ENCODE peak calls at places on chromosomes 4 and X, in seven cellular contexts. One of them, this sample, is unnamed.
A peak's percentile ranks its signal among the peaks of the same experiment; 100 is the strongest.

GRCh38 chr4:2793920-2794706 is 1.2 kb downstream of the SH3BP2 start:
- DNase-seq in endothelial cell: peak; percentile 11
- DNase-seq in pancreas: peak; percentile 87
- DNase-seq in left ventricle myocardium inferior: peak; percentile 51
- DNase-seq in GM10248: no peak
- DNase-seq in OCI-LY7: no peak
- DNase-seq in GM13977: no peak
- DNase-seq in this sample: no peak

GRCh38 chr4:112038861-112039260 is 106.4 kb upstream of the FAM241A start:
- DNase-seq in endothelial cell: no peak
- DNase-seq in OCI-LY7: no peak
- DNase-seq in GM10248: no peak
- DNase-seq in pancreas: no peak
- DNase-seq in GM13977: no peak
- DNase-seq in left ventricle myocardium inferior: no peak
- DNase-seq in this sample: no peak

GRCh38 chr4:2340272-2341061 is 78.0 kb downstream of the ZFYVE28 start:
- DNase-seq in pancreas: no peak
- DNase-seq in endothelial cell: peak; percentile 3
- DNase-seq in OCI-LY7: no peak
- DNase-seq in left ventricle myocardium inferior: no peak
- DNase-seq in GM10248: no peak
- DNase-seq in GM13977: no peak
- DNase-seq in this sample: no peak

GRCh38 chrX:143669395-143669794 is 33.5 kb upstream of the SLITRK4 start:
- DNase-seq in OCI-LY7: no peak
- DNase-seq in left ventricle myocardium inferior: no peak
- DNase-seq in GM13977: no peak
- DNase-seq in pancreas: no peak
- DNase-seq in GM10248: no peak
- DNase-seq in endothelial cell: no peak
- DNase-seq in this sample: no peak

GRCh38 chrX:17024896-17025295 is 78.4 kb downstream of the REPS2 start:
- DNase-seq in GM10248: no peak
- DNase-seq in OCI-LY7: peak; percentile 52
- DNase-seq in left ventricle myocardium inferior: no peak
- DNase-seq in GM13977: no peak
- DNase-seq in pancreas: no peak
- DNase-seq in endothelial cell: no peak
- DNase-seq in this sample: no peak

GRCh38 chr4:131258361-131258760 is 1890.7 kb upstream of the PCDH10 start:
- DNase-seq in GM10248: no peak
- DNase-seq in OCI-LY7: no peak
- DNase-seq in left ventricle myocardium inferior: no peak
- DNase-seq in GM13977: no peak
- DNase-seq in endothelial cell: no peak
- DNase-seq in pancreas: no peak
- DNase-seq in this sample: no peak

GRCh38 chr4:121377065-121377464 is 3.8 kb downstream of the QRFPR start:
- DNase-seq in OCI-LY7: no peak
- DNase-seq in GM13977: no peak
- DNase-seq in left ventricle myocardium inferior: no peak
- DNase-seq in pancreas: no peak
- DNase-seq in endothelial cell: no peak
- DNase-seq in GM10248: no peak
- DNase-seq in this sample: no peak

GRCh38 chr4:10866691-10867090 is 182.1 kb upstream of the CLNK start:
- DNase-seq in OCI-LY7: no peak
- DNase-seq in GM13977: no peak
- DNase-seq in GM10248: no peak
- DNase-seq in pancreas: no peak
- DNase-seq in endothelial cell: no peak
- DNase-seq in left ventricle myocardium inferior: no peak
- DNase-seq in this sample: no peak

GRCh38 chrX:9539611-9540387 is 74.9 kb downstream of the TBL1X start:
- DNase-seq in endothelial cell: no peak
- DNase-seq in left ventricle myocardium inferior: no peak
- DNase-seq in GM10248: no peak
- DNase-seq in OCI-LY7: no peak
- DNase-seq in pancreas: no peak
- DNase-seq in GM13977: no peak
- DNase-seq in this sample: no peak

GRCh38 chr4:123843137-123843536 is 446.5 kb downstream of the SPRY1 start:
- DNase-seq in left ventricle myocardium inferior: no peak
- DNase-seq in pancreas: no peak
- DNase-seq in OCI-LY7: no peak
- DNase-seq in endothelial cell: no peak
- DNase-seq in GM13977: no peak
- DNase-seq in GM10248: no peak
- DNase-seq in this sample: no peak

GRCh38 chrX:50068293-50068568 is 132.6 kb downstream of the AKAP4 start:
- DNase-seq in GM10248: no peak
- DNase-seq in pancreas: no peak
- DNase-seq in GM13977: no peak
- DNase-seq in left ventricle myocardium inferior: no peak
- DNase-seq in OCI-LY7: no peak
- DNase-seq in endothelial cell: no peak
- DNase-seq in this sample: no peak

GRCh38 chr4:1543976-1544375 is 137.7 kb upstream of the NKX1-1 start:
- DNase-seq in endothelial cell: no peak
- DNase-seq in pancreas: peak; percentile 24
- DNase-seq in GM13977: no peak
- DNase-seq in GM10248: no peak
- DNase-seq in OCI-LY7: no peak
- DNase-seq in left ventricle myocardium inferior: no peak
- DNase-seq in this sample: no peak

GRCh38 chrX:66023726-66024467 is 16.0 kb downstream of the VSIG4 start:
- DNase-seq in pancreas: no peak
- DNase-seq in GM10248: no peak
- DNase-seq in OCI-LY7: no peak
- DNase-seq in endothelial cell: no peak
- DNase-seq in GM13977: no peak
- DNase-seq in left ventricle myocardium inferior: no peak
- DNase-seq in this sample: no peak

GRCh38 chrX:66021758-66022741 is 17.8 kb downstream of the VSIG4 start:
- DNase-seq in left ventricle myocardium inferior: no peak
- DNase-seq in pancreas: peak; percentile 21
- DNase-seq in GM10248: no peak
- DNase-seq in GM13977: no peak
- DNase-seq in OCI-LY7: no peak
- DNase-seq in endothelial cell: no peak
- DNase-seq in this sample: no peak

GRCh38 chrX:66024570-66024969 is 15.3 kb downstream of the VSIG4 start:
- DNase-seq in GM13977: no peak
- DNase-seq in GM10248: no peak
- DNase-seq in OCI-LY7: no peak
- DNase-seq in left ventricle myocardium inferior: no peak
- DNase-seq in endothelial cell: no peak
- DNase-seq in pancreas: no peak
- DNase-seq in this sample: no peak

GRCh38 chrX:66021407-66021757 is 18.5 kb downstream of the VSIG4 start:
- DNase-seq in GM13977: no peak
- DNase-seq in endothelial cell: no peak
- DNase-seq in left ventricle myocardium inferior: no peak
- DNase-seq in GM10248: no peak
- DNase-seq in pancreas: no peak
- DNase-seq in OCI-LY7: no peak
- DNase-seq in this sample: no peak

GRCh38 chrX:66022742-66023725 is 16.8 kb downstream of the VSIG4 start:
- DNase-seq in endothelial cell: peak; percentile 3
- DNase-seq in OCI-LY7: no peak
- DNase-seq in GM13977: no peak
- DNase-seq in pancreas: no peak
- DNase-seq in left ventricle myocardium inferior: no peak
- DNase-seq in GM10248: no peak
- DNase-seq in this sample: no peak
- TF ChIP-seq CTCF in endothelial cell: no peak
- TF ChIP-seq CTCF in OCI-LY7: peak; percentile 71
- TF ChIP-seq CTCF in GM13977: peak; percentile 16
- TF ChIP-seq CTCF in pancreas: no peak
- TF ChIP-seq CTCF in left ventricle myocardium inferior: no peak
- TF ChIP-seq CTCF in GM10248: peak; percentile 12
- TF ChIP-seq CTCF in this sample: no peak

GRCh38 chr4:67746797-67747495 is 7.2 kb downstream of the GNRHR start:
- DNase-seq in left ventricle myocardium inferior: no peak
- DNase-seq in pancreas: no peak
- DNase-seq in GM10248: peak; percentile 20
- DNase-seq in endothelial cell: no peak
- DNase-seq in GM13977: peak; percentile 23
- DNase-seq in OCI-LY7: peak; percentile 67
- DNase-seq in this sample: peak; percentile 18
- TF ChIP-seq CTCF in left ventricle myocardium inferior: peak; percentile 72
- TF ChIP-seq CTCF in pancreas: peak; percentile 63
- TF ChIP-seq CTCF in GM10248: peak; percentile 42
- TF ChIP-seq CTCF in endothelial cell: peak; percentile 96
- TF ChIP-seq CTCF in GM13977: peak; percentile 56
- TF ChIP-seq CTCF in OCI-LY7: peak; percentile 90
- TF ChIP-seq CTCF in this sample: peak; percentile 28

GRCh38 chr4:27096142-27096824 is 235.6 kb downstream of the STIM2 start:
- DNase-seq in OCI-LY7: no peak
- DNase-seq in endothelial cell: no peak
- DNase-seq in pancreas: no peak
- DNase-seq in GM10248: no peak
- DNase-seq in left ventricle myocardium inferior: no peak
- DNase-seq in GM13977: no peak
- DNase-seq in this sample: no peak
- TF ChIP-seq CTCF in OCI-LY7: peak; percentile 51
- TF ChIP-seq CTCF in endothelial cell: peak; percentile 26
- TF ChIP-seq CTCF in pancreas: no peak
- TF ChIP-seq CTCF in GM10248: no peak
- TF ChIP-seq CTCF in left ventricle myocardium inferior: no peak
- TF ChIP-seq CTCF in GM13977: no peak
- TF ChIP-seq CTCF in this sample: no peak

DNA sequence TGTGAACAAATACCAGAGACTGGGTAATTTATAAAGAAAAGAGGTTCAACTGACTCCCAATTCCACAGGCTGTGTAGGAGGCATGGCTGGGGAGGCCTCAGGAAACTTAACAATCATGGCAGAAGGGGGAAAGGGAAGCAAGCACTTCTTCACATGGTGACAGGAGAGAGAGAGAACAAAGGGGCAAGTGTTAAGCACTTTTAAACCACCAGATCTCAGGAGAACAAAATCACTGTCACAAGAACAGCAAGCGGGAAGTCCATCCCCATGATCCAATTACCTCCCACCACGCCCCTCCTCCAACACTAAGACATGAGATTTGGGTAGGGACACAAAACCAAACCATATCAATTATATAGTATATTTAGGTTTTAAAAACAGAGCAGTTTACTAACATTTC is 30.8 kb downstream of the MOB1B start:
- DNase-seq in endothelial cell: no peak
- DNase-seq in left ventricle myocardium inferior: no peak
- DNase-seq in pancreas: no peak
- DNase-seq in GM13977: no peak
- DNase-seq in GM10248: no peak
- DNase-seq in OCI-LY7: no peak
- DNase-seq in this sample: no peak
- TF ChIP-seq CTCF in endothelial cell: no peak
- TF ChIP-seq CTCF in left ventricle myocardium inferior: no peak
- TF ChIP-seq CTCF in pancreas: no peak
- TF ChIP-seq CTCF in GM13977: no peak
- TF ChIP-seq CTCF in GM10248: no peak
- TF ChIP-seq CTCF in OCI-LY7: no peak
- TF ChIP-seq CTCF in this sample: no peak

GRCh38 chr4:84493092-84493850 is 5.8 kb downstream of the NKX6-1 start:
- DNase-seq in OCI-LY7: no peak
- DNase-seq in left ventricle myocardium inferior: no peak
- DNase-seq in endothelial cell: peak; percentile 58
- DNase-seq in GM10248: no peak
- DNase-seq in GM13977: no peak
- DNase-seq in pancreas: peak; percentile 66
- DNase-seq in this sample: no peak
- TF ChIP-seq CTCF in OCI-LY7: no peak
- TF ChIP-seq CTCF in left ventricle myocardium inferior: no peak
- TF ChIP-seq CTCF in endothelial cell: no peak
- TF ChIP-seq CTCF in GM10248: no peak
- TF ChIP-seq CTCF in GM13977: no peak
- TF ChIP-seq CTCF in pancreas: no peak
- TF ChIP-seq CTCF in this sample: no peak

DNA sequence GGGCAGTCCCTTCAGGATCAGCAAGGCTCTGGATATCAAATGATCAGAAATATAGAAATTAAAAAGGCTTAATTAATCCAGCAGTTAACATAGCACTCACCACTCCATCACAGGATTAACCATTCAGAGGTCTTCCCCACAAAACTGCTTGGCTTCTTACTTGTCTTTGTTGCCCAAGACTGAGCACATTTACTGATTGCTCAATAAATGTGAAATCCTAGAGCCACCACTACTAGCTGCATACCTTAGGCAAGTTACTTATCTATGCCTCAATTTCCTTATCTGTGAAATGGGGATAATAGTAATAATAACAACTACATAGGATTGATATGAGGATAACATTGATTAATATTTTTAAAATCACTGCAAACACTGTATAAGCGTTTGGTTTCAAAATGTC is 124.2 kb downstream of the ARHGAP6 start:
- DNase-seq in GM10248: no peak
- DNase-seq in GM13977: no peak
- DNase-seq in OCI-LY7: no peak
- DNase-seq in endothelial cell: no peak
- DNase-seq in left ventricle myocardium inferior: no peak
- DNase-seq in pancreas: no peak
- DNase-seq in this sample: no peak
- TF ChIP-seq CTCF in GM10248: no peak
- TF ChIP-seq CTCF in GM13977: no peak
- TF ChIP-seq CTCF in OCI-LY7: no peak
- TF ChIP-seq CTCF in endothelial cell: no peak
- TF ChIP-seq CTCF in left ventricle myocardium inferior: no peak
- TF ChIP-seq CTCF in pancreas: no peak
- TF ChIP-seq CTCF in this sample: no peak

This sample was measured in GM13976.